ENCODE peak calls at places on chromosomes 2 and 18, in nine cellular contexts. N is HCT116, I is ovary, W is stomach, F is body of pancreas, U is A549, Y is endothelial cell of umbilical vein, P is NB4, R is gastrocnemius medialis. A is an unnamed sample.

GRCh38 chr2:239361311-239361642 is 39.5 kb downstream of the HDAC4 start:
- DNase-seq in W (no peak), F (no peak), I (no peak), N (no peak), R (no peak), U (no peak), P (peak), Y (no peak), A (no peak)

GRCh38 chr18:46570134-46570533 is 86.9 kb downstream of the LOXHD1 start:
- DNase-seq in W (no peak), N (no peak), R (no peak), F (no peak), P (no peak), U (no peak), I (no peak), Y (no peak), A (no peak)

GRCh38 chr18:40371673-40372072 is 1583.4 kb upstream of the PIK3C3 start:
- DNase-seq in Y (peak), N (no peak), P (no peak), U (no peak), F (no peak), I (no peak), W (no peak), R (no peak), A (no peak)

GRCh38 chr2:199710551-199710950 is 140.4 kb downstream of the FTCDNL1 start:
- DNase-seq in Y (no peak), U (no peak), W (no peak), I (no peak), F (no peak), N (no peak), P (no peak), R (no peak), A (no peak)

GRCh38 chr2:161031516-161031915 is 128.7 kb upstream of the TANK start:
- DNase-seq in F (no peak), W (no peak), Y (no peak), N (no peak), I (no peak), R (no peak), P (no peak), U (no peak), A (no peak)

GRCh38 chr2:219001577-219002394 is 8.6 kb upstream of the CRYBA2 start:
- DNase-seq in N (peak), F (peak), R (no peak), U (no peak), I (no peak), P (no peak), W (peak), Y (no peak), A (peak)

GRCh38 chr2:162293122-162293781 is 25.2 kb downstream of the IFIH1 start:
- DNase-seq in F (peak), W (no peak), Y (peak), N (no peak), P (no peak), R (no peak), I (no peak), U (no peak), A (no peak)

GRCh38 chr2:212926948-212927347 is 224.5 kb downstream of the IKZF2 start:
- DNase-seq in F (peak), W (no peak), I (no peak), U (no peak), N (no peak), R (no peak), P (no peak), Y (no peak), A (no peak)

GRCh38 chr2:48445091-48445725 is 84.7 kb upstream of the STON1 start:
- DNase-seq in R (no peak), W (no peak), Y (no peak), U (no peak), I (no peak), P (peak), F (no peak), N (no peak), A (no peak)

GRCh38 chr18:79516441-79516931 is 120.8 kb downstream of the NFATC1 start:
- DNase-seq in F (no peak), P (no peak), W (no peak), N (no peak), Y (no peak), R (no peak), U (no peak), I (no peak), A (peak)

GRCh38 chr2:226995625-226996041 is 159.8 kb downstream of the RHBDD1 start:
- DNase-seq in N (peak), R (no peak), W (no peak), U (peak), I (no peak), Y (no peak), F (peak), P (peak), A (no peak)

GRCh38 chr18:44098551-44099098 is 582.1 kb upstream of the SETBP1 start:
- DNase-seq in R (no peak), P (peak), U (peak), Y (peak), N (no peak), I (no peak), F (peak), W (no peak), A (peak)

GRCh38 chr2:95158891-95159619 is 593 bp downstream of the ZNF514 start:
- DNase-seq in I (peak), R (peak), P (peak), Y (peak), F (peak), N (no peak), W (peak), U (peak), A (peak)

GRCh38 chr18:48741866-48742265 is 203.0 kb downstream of the CTIF start:
- DNase-seq in Y (no peak), P (no peak), N (no peak), I (no peak), U (no peak), W (no peak), R (no peak), F (no peak), A (no peak)

GRCh38 chr2:71129891-71130324 is at the start of gene MCEE:
- DNase-seq in F (peak), Y (peak), R (peak), I (peak), W (peak), N (peak), P (peak), U (peak), A (peak)

GRCh38 chr2:71133603-71134002 is 3.2 kb downstream of the MPHOSPH10 start:
- DNase-seq in F (no peak), W (no peak), Y (no peak), N (no peak), U (no peak), R (no peak), I (no peak), P (no peak), A (no peak)

GRCh38 chr2:71129114-71129890 is 727 bp downstream of the MCEE start:
- DNase-seq in F (no peak), Y (peak), N (no peak), R (no peak), P (peak), U (no peak), I (no peak), W (no peak), A (no peak)

GRCh38 chr2:71126957-71127356 is 3.1 kb downstream of the MCEE start:
- DNase-seq in F (no peak), N (no peak), U (no peak), W (no peak), R (no peak), I (no peak), Y (no peak), P (no peak), A (no peak)

GRCh38 chr2:71130325-71131260 is at the start of gene MPHOSPH10:
- DNase-seq in Y (peak), U (peak), I (peak), R (peak), F (peak), P (peak), N (peak), W (peak), A (peak)
- TF ChIP-seq POLR2A in Y (peak), U (peak), I (no peak), R (peak), F (peak), P (peak), N (peak), W (peak), A (peak)

GRCh38 chr2:189143930-189144329 is 35.6 kb downstream of the COL5A2 start:
- DNase-seq in I (no peak), Y (no peak), U (peak), P (no peak), F (no peak), R (no peak), N (no peak), W (no peak), A (no peak)

GRCh38 chr2:189146553-189146952 is 33.0 kb downstream of the COL5A2 start:
- DNase-seq in W (no peak), F (no peak), N (no peak), Y (no peak), R (no peak), P (no peak), U (no peak), I (no peak), A (no peak)

GRCh38 chr2:189147361-189147760 is 32.2 kb downstream of the COL5A2 start:
- DNase-seq in U (no peak), W (no peak), R (no peak), F (no peak), P (no peak), I (no peak), Y (no peak), N (no peak), A (no peak)

GRCh38 chr2:189144700-189145211 is 34.8 kb downstream of the COL5A2 start:
- DNase-seq in R (no peak), F (no peak), I (no peak), Y (no peak), P (no peak), W (no peak), U (no peak), N (no peak), A (no peak)

GRCh38 chr2:189142893-189143759 is 36.4 kb downstream of the COL5A2 start:
- DNase-seq in W (peak), N (peak), I (no peak), P (peak), Y (peak), U (peak), F (peak), R (no peak), A (peak)
- TF ChIP-seq CTCF in W (no peak), N (peak), I (no peak), P (peak), Y (peak), U (peak), F (peak), R (peak), A (peak)

DNA sequence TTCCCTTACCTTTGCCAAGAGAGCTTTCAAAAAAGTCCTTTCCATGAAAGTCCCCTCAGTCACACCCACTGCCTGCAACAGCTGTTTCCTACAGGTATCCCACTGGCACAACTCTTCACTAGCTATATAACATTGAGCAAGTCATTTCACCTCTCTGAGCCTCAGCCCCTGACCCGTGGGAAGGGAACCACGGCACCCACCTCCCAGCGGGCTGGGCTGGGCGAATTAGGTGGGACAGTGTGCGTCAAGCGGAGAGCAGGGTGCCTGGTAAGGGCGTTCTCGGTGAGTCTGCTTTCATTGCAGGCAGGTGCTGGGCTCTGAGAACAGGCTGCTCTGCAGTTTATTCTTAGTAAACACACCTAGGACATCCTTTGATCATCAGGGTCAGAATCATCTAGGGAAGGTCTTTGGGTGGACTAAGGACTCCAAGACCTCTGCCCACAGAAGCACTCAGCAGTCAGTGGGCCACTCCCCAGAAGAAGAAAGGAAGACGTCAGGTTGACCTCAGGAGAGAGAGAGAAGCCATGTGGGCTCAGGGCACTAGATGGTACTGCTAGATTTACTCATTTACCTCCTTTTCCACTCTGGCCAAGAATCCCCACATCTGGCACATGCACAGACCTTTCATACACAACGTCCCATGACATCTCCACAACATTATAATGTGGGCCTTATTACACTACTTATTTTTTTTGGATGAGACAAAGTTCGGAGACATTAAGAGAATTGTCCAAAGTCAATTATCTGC is 80.0 kb downstream of the GALNT14 start:
- DNase-seq in Y (no peak), N (no peak), W (no peak), U (no peak), I (no peak), F (no peak), R (no peak), P (no peak), A (no peak)
- TF ChIP-seq POLR2A in Y (no peak), N (no peak), W (no peak), U (no peak), I (no peak), F (no peak), R (no peak), P (no peak), A (peak)

GRCh38 chr2:81263989-81264388 is 959.4 kb upstream of the LRRTM1 start:
- DNase-seq in W (no peak), F (no peak), U (no peak), N (no peak), R (no peak), Y (no peak), I (no peak), P (no peak), A (no peak)

GRCh38 chr2:81260320-81260719 is 955.8 kb upstream of the LRRTM1 start:
- DNase-seq in P (no peak), F (no peak), N (peak), R (no peak), W (no peak), Y (no peak), I (no peak), U (no peak), A (no peak)

DNA sequence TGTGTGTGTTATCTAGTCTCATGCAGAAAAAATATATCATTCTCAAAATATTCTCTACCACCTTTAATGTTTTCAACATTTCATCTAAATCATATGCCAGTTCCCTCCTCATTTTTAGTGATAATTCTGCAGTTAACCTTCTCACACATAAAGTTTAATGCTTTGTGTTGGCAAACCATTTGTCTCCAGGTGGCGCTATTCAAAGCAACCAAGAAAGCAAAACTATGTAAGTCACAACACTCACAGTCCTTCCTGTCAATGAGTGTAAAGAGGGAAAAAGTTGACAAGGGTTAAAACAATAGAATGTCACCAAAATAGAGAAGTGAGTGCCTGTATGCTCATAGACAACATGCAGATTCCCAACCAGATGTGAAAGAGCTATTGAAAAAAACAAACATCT is 961.6 kb upstream of the LRRTM1 start:
- DNase-seq in U (no peak), R (no peak), I (no peak), N (peak), Y (no peak), W (no peak), P (peak), F (no peak), A (no peak)
- TF ChIP-seq CTCF in U (no peak), R (no peak), I (no peak), N (peak), Y (no peak), W (no peak), P (peak), F (no peak), A (peak)

DNA sequence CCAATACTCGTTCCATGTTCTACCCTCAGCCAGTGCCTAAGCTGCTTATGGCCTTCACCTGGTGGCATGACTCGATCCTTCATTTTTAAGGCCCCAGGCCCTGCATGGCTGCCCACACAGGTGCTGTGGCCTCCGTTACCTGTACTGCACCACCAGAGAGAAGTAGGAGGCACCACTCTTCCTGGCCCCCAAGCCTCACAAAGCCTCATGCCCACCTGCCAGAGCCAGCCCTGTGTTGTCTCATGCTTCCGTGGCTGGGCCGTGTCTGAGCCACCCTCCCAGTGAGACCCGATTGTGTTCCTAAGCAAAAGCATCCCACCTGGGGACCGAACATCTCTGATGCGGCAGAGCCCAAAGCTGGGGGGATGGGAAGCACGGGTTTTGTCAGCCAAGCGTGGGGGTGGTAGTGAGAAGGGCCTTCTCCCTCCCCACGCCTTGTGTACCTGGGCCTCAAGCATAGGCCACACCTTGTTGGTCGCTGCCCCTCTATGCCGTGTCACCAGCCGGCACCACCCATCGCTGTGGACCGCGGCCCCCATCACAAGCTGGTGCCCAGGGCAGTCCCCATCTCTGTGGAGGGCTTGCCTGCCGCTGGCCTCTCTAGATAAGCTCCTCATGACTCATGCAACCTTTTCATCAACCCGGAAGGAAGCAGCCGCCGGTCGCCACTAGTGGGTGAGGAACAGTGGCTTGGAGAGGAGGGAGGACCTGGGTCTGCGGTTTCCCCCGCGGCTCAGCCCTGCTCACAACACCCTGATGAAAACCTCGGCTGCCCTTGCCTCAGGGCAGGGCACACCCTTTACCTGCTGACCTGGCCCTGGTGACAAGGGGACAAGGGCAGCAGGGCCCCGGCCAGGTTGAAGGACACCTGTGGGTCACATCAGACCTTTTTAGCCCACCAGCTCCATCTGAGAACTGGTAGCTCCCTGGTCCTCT is 2.7 kb upstream of the RNPEPL1 start:
- DNase-seq in I (peak), N (peak), U (peak), W (peak), F (peak), P (peak), Y (peak), R (peak), A (peak)
- TF ChIP-seq POLR2A in I (no peak), N (peak), U (peak), W (no peak), F (peak), P (no peak), Y (no peak), R (no peak), A (peak)

DNA sequence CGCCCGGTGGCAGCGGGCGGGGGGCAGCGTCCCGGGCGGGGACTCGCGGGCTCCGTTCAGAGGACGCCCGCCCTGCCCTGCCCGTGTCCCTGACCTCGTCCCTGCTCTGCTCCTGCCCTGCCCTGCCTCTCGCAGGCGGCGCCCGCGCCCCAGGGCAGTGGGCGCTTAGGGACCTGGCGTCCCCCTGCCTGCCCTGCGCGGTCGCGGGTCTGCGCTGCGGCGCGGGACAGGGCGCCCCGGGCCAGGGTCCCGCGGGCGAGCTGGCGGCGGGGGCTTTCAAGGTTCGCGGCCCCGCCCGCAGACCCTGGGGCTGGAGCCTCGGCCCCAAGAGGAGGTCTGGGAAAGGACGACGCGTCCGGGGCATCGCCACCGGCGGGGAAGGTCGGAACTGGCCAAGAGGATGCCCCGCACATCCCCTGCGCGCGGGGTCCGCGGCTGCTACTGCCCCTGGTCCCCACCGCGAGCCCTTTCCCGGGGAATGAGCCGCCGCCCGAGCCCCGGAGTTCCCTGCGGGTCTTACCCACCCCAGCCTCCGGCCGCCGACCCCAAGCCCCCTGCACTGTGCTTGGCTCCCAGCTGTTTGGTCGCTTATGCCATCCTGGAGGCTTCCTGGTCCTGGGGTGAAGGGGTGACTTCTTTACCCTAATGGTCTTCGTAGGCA is 679 bp downstream of the RNF144A start:
- DNase-seq in U (no peak), P (no peak), W (no peak), Y (no peak), I (peak), R (no peak), F (peak), N (no peak), A (no peak)
- TF ChIP-seq CTCF in U (no peak), P (no peak), W (no peak), Y (no peak), I (no peak), R (no peak), F (no peak), N (no peak), A (no peak)

GRCh38 chr2:68157402-68158133 is at the start of gene PNO1:
- DNase-seq in P (peak), Y (peak), W (peak), N (peak), I (peak), R (peak), F (peak), U (peak), A (peak)
- TF ChIP-seq POLR2A in P (peak), Y (peak), W (no peak), N (peak), I (no peak), R (peak), F (peak), U (peak), A (no peak)

GRCh38 chr2:73997813-73998212 is 13.1 kb downstream of the TET3 start:
- DNase-seq in Y (no peak), W (no peak), N (no peak), I (no peak), P (no peak), R (no peak), U (no peak), F (no peak), A (no peak)
- TF ChIP-seq CTCF in Y (no peak), W (no peak), N (no peak), I (no peak), P (no peak), R (no peak), U (no peak), F (no peak), A (no peak)

GRCh38 chr2:99141110-99142108 is at the start of gene C2orf15:
- DNase-seq in P (peak), U (peak), Y (peak), I (peak), F (peak), R (peak), N (peak), W (peak), A (peak)
- TF ChIP-seq POLR2A in P (peak), U (no peak), Y (peak), I (no peak), F (peak), R (peak), N (peak), W (peak), A (peak)

A was measured in Peyer's patch.